ENCODE peak calls at places on chromosomes 6 and 20, in five cellular contexts. One of them, this sample, is unnamed.

GRCh38 chr6:15464211-15464725 is 198.6 kb downstream of the DTNBP1 start:
- DNase-seq in kidney glomerular epithelial cell: no peak
- DNase-seq in RWPE1: peak
- DNase-seq in NCI-H774: no peak
- DNase-seq in type B pancreatic cell: no peak
- DNase-seq in this sample: no peak

GRCh38 chr6:161677188-161677587 is 403.3 kb upstream of the AGPAT4 start:
- DNase-seq in kidney glomerular epithelial cell: no peak
- DNase-seq in RWPE1: no peak
- DNase-seq in NCI-H774: no peak
- DNase-seq in type B pancreatic cell: no peak
- DNase-seq in this sample: peak

GRCh38 chr20:46791722-46792416 is 82.4 kb downstream of the SLC2A10 start:
- DNase-seq in kidney glomerular epithelial cell: no peak
- DNase-seq in RWPE1: no peak
- DNase-seq in NCI-H774: no peak
- DNase-seq in type B pancreatic cell: no peak
- DNase-seq in this sample: no peak

GRCh38 chr6:157035576-157035975 is 258.4 kb downstream of the ARID1B start:
- DNase-seq in kidney glomerular epithelial cell: no peak
- DNase-seq in RWPE1: no peak
- DNase-seq in NCI-H774: no peak
- DNase-seq in type B pancreatic cell: no peak
- DNase-seq in this sample: no peak

GRCh38 chr6:21593927-21594421 is 423 bp downstream of the SOX4 start:
- DNase-seq in kidney glomerular epithelial cell: no peak
- DNase-seq in RWPE1: peak
- DNase-seq in NCI-H774: peak
- DNase-seq in type B pancreatic cell: no peak
- DNase-seq in this sample: no peak

GRCh38 chr20:63822276-63822696 is 8.8 kb downstream of the ZBTB46 start:
- DNase-seq in kidney glomerular epithelial cell: no peak
- DNase-seq in RWPE1: no peak
- DNase-seq in NCI-H774: no peak
- DNase-seq in type B pancreatic cell: no peak
- DNase-seq in this sample: no peak

GRCh38 chr20:61680096-61680495 is 385.6 kb downstream of the TAF4 start:
- DNase-seq in kidney glomerular epithelial cell: no peak
- DNase-seq in RWPE1: no peak
- DNase-seq in NCI-H774: no peak
- DNase-seq in type B pancreatic cell: no peak
- DNase-seq in this sample: no peak

GRCh38 chr20:63064310-63064709 is 57.5 kb upstream of the BHLHE23 start:
- DNase-seq in kidney glomerular epithelial cell: no peak
- DNase-seq in RWPE1: no peak
- DNase-seq in NCI-H774: peak
- DNase-seq in type B pancreatic cell: no peak
- DNase-seq in this sample: no peak

GRCh38 chr20:2618815-2619214 is 33.6 kb upstream of the NOP56 start:
- DNase-seq in kidney glomerular epithelial cell: no peak
- DNase-seq in RWPE1: no peak
- DNase-seq in NCI-H774: no peak
- DNase-seq in type B pancreatic cell: no peak
- DNase-seq in this sample: no peak

GRCh38 chr6:161644521-161644920 is 370.7 kb upstream of the AGPAT4 start:
- DNase-seq in kidney glomerular epithelial cell: no peak
- DNase-seq in RWPE1: no peak
- DNase-seq in NCI-H774: no peak
- DNase-seq in type B pancreatic cell: no peak
- DNase-seq in this sample: peak

GRCh38 chr20:41693136-41693979 is 75.2 kb upstream of the CHD6 start:
- DNase-seq in kidney glomerular epithelial cell: peak
- DNase-seq in RWPE1: peak
- DNase-seq in NCI-H774: peak
- DNase-seq in type B pancreatic cell: peak
- DNase-seq in this sample: peak

GRCh38 chr6:116866281-116866871 is 10.7 kb upstream of the RFX6 start:
- DNase-seq in kidney glomerular epithelial cell: no peak
- DNase-seq in RWPE1: no peak
- DNase-seq in NCI-H774: peak
- DNase-seq in type B pancreatic cell: no peak
- DNase-seq in this sample: no peak

GRCh38 chr6:124881898-124882579 is 80.2 kb upstream of the RNF217 start:
- DNase-seq in kidney glomerular epithelial cell: no peak
- DNase-seq in RWPE1: no peak
- DNase-seq in NCI-H774: no peak
- DNase-seq in type B pancreatic cell: no peak
- DNase-seq in this sample: no peak

GRCh38 chr20:38805502-38805957 is at the start of gene PPP1R16B:
- DNase-seq in kidney glomerular epithelial cell: no peak
- DNase-seq in RWPE1: no peak
- DNase-seq in NCI-H774: no peak
- DNase-seq in type B pancreatic cell: peak
- DNase-seq in this sample: no peak

GRCh38 chr6:132333639-132334516 is 67.4 kb downstream of the MOXD1 start:
- DNase-seq in kidney glomerular epithelial cell: peak
- DNase-seq in RWPE1: peak
- DNase-seq in NCI-H774: no peak
- DNase-seq in type B pancreatic cell: no peak
- DNase-seq in this sample: no peak

GRCh38 chr20:48807586-48808381 is 20.0 kb downstream of the PREX1 start:
- DNase-seq in kidney glomerular epithelial cell: no peak
- DNase-seq in RWPE1: no peak
- DNase-seq in NCI-H774: no peak
- DNase-seq in type B pancreatic cell: no peak
- DNase-seq in this sample: no peak

GRCh38 chr20:54140927-54141566 is 32.7 kb downstream of the CYP24A1 start:
- DNase-seq in kidney glomerular epithelial cell: peak
- DNase-seq in RWPE1: peak
- DNase-seq in NCI-H774: no peak
- DNase-seq in type B pancreatic cell: no peak
- DNase-seq in this sample: no peak

GRCh38 chr6:113120577-113121285 is 736.4 kb upstream of the MARCKS start:
- DNase-seq in kidney glomerular epithelial cell: peak
- DNase-seq in RWPE1: peak
- DNase-seq in NCI-H774: no peak
- DNase-seq in type B pancreatic cell: no peak
- DNase-seq in this sample: no peak

GRCh38 chr20:35702051-35702823 is 3.0 kb downstream of the ROMO1 start:
- DNase-seq in kidney glomerular epithelial cell: no peak
- DNase-seq in RWPE1: no peak
- DNase-seq in NCI-H774: no peak
- DNase-seq in type B pancreatic cell: no peak
- DNase-seq in this sample: no peak

GRCh38 chr20:50475879-50476292 is 34.3 kb upstream of the PTPN1 start:
- DNase-seq in kidney glomerular epithelial cell: peak
- DNase-seq in RWPE1: peak
- DNase-seq in NCI-H774: no peak
- DNase-seq in type B pancreatic cell: no peak
- DNase-seq in this sample: no peak

GRCh38 chr20:15440249-15440820 is 1102.9 kb upstream of the FLRT3 start:
- DNase-seq in kidney glomerular epithelial cell: no peak
- DNase-seq in RWPE1: no peak
- DNase-seq in NCI-H774: no peak
- DNase-seq in type B pancreatic cell: no peak
- DNase-seq in this sample: no peak

GRCh38 chr6:30334077-30334476 is 7.3 kb downstream of the TRIM39 start:
- DNase-seq in kidney glomerular epithelial cell: no peak
- DNase-seq in RWPE1: no peak
- DNase-seq in NCI-H774: no peak
- DNase-seq in type B pancreatic cell: no peak
- DNase-seq in this sample: no peak

GRCh38 chr6:25295651-25296050 is 16.5 kb downstream of the CARMIL1 start:
- DNase-seq in kidney glomerular epithelial cell: no peak
- DNase-seq in RWPE1: no peak
- DNase-seq in NCI-H774: no peak
- DNase-seq in type B pancreatic cell: no peak
- DNase-seq in this sample: no peak

GRCh38 chr6:130981409-130981808 is 81.6 kb downstream of the EPB41L2 start:
- DNase-seq in kidney glomerular epithelial cell: peak
- DNase-seq in RWPE1: no peak
- DNase-seq in NCI-H774: no peak
- DNase-seq in type B pancreatic cell: no peak
- DNase-seq in this sample: no peak

GRCh38 chr6:148548749-148549140 is 198.1 kb upstream of the UST start:
- DNase-seq in kidney glomerular epithelial cell: no peak
- DNase-seq in RWPE1: no peak
- DNase-seq in NCI-H774: no peak
- DNase-seq in type B pancreatic cell: no peak
- DNase-seq in this sample: no peak

GRCh38 chr20:36319356-36320260 is 13.5 kb downstream of the DLGAP4 start:
- DNase-seq in kidney glomerular epithelial cell: no peak
- DNase-seq in RWPE1: no peak
- DNase-seq in NCI-H774: no peak
- DNase-seq in type B pancreatic cell: no peak
- DNase-seq in this sample: no peak

GRCh38 chr20:43969501-43969900 is 54.8 kb downstream of the TOX2 start:
- DNase-seq in kidney glomerular epithelial cell: no peak
- DNase-seq in RWPE1: no peak
- DNase-seq in NCI-H774: no peak
- DNase-seq in type B pancreatic cell: no peak
- DNase-seq in this sample: no peak

GRCh38 chr6:158816329-158816728 is 2.8 kb downstream of the EZR start:
- DNase-seq in kidney glomerular epithelial cell: peak
- DNase-seq in RWPE1: no peak
- DNase-seq in NCI-H774: no peak
- DNase-seq in type B pancreatic cell: no peak
- DNase-seq in this sample: no peak

GRCh38 chr6:84411060-84411629 is 183.7 kb upstream of the CEP162 start:
- DNase-seq in kidney glomerular epithelial cell: peak
- DNase-seq in RWPE1: peak
- DNase-seq in NCI-H774: no peak
- DNase-seq in type B pancreatic cell: no peak
- DNase-seq in this sample: no peak

GRCh38 chr6:138804986-138805385 is 9.1 kb downstream of the ECT2L start:
- DNase-seq in kidney glomerular epithelial cell: no peak
- DNase-seq in RWPE1: no peak
- DNase-seq in NCI-H774: no peak
- DNase-seq in type B pancreatic cell: no peak
- DNase-seq in this sample: no peak

GRCh38 chr6:3296537-3297453 is 38.0 kb downstream of the PSMG4 start:
- DNase-seq in kidney glomerular epithelial cell: no peak
- DNase-seq in RWPE1: no peak
- DNase-seq in NCI-H774: no peak
- DNase-seq in type B pancreatic cell: no peak
- DNase-seq in this sample: no peak

GRCh38 chr6:33566182-33567084 is 13.6 kb downstream of the BAK1 start:
- DNase-seq in kidney glomerular epithelial cell: peak
- DNase-seq in RWPE1: peak
- DNase-seq in NCI-H774: no peak
- DNase-seq in type B pancreatic cell: no peak
- DNase-seq in this sample: no peak

GRCh38 chr20:49510562-49511117 is 28.2 kb upstream of the KCNB1 start:
- DNase-seq in kidney glomerular epithelial cell: peak
- DNase-seq in RWPE1: no peak
- DNase-seq in NCI-H774: no peak
- DNase-seq in type B pancreatic cell: no peak
- DNase-seq in this sample: peak

GRCh38 chr6:48476257-48476656 is 365.3 kb upstream of the PTCHD4 start:
- DNase-seq in kidney glomerular epithelial cell: peak
- DNase-seq in RWPE1: no peak
- DNase-seq in NCI-H774: no peak
- DNase-seq in type B pancreatic cell: no peak
- DNase-seq in this sample: no peak

GRCh38 chr20:46084805-46085792 is 4.7 kb downstream of the NCOA5 start:
- DNase-seq in kidney glomerular epithelial cell: peak
- DNase-seq in RWPE1: peak
- DNase-seq in NCI-H774: peak
- DNase-seq in type B pancreatic cell: no peak
- DNase-seq in this sample: peak